ENCODE peak calls at places on chromosomes 4 and X, in six cellular contexts. A, Q, G, H, S and K are unnamed samples.

GRCh38 chrX:2261838-2262678 is 238.7 kb downstream of the DHRSX start:
- DNase-seq in A (peak; percentile 61), Q (no peak), G (no peak), H (no peak), S (no peak), K (no peak)

GRCh38 chr4:107600993-107601392 is 119.0 kb downstream of the PAPSS1 start:
- DNase-seq in A (no peak), Q (no peak), G (no peak), H (no peak), S (no peak), K (no peak)

GRCh38 chrX:15674514-15674898 is 9.9 kb upstream of the CLTRN start:
- DNase-seq in A (peak; percentile 95), Q (peak; percentile 97), G (peak; percentile 86), H (peak; percentile 99), S (peak; percentile 89), K (peak; percentile 97)

GRCh38 chr4:47650584-47651130 is 165.6 kb downstream of the ATP10D start:
- DNase-seq in A (no peak), Q (no peak), G (no peak), H (no peak), S (no peak), K (no peak)

GRCh38 chr4:168693750-168694470 is 197.1 kb downstream of the PALLD start:
- DNase-seq in A (no peak), Q (no peak), G (no peak), H (no peak), S (no peak), K (no peak)

GRCh38 chr4:88599298-88599697 is 7.0 kb downstream of the HERC3 start:
- DNase-seq in A (no peak), Q (peak; percentile 16), G (no peak), H (no peak), S (no peak), K (no peak)

GRCh38 chr4:175827510-175827909 is 15.4 kb upstream of the GPM6A start:
- DNase-seq in A (no peak), Q (no peak), G (no peak), H (no peak), S (no peak), K (no peak)

GRCh38 chr4:155578726-155579385 is 87.8 kb upstream of the GUCY1A1 start:
- DNase-seq in A (no peak), Q (no peak), G (no peak), H (no peak), S (no peak), K (no peak)

GRCh38 chr4:114615435-114615834 is 16.8 kb downstream of the UGT8 start:
- DNase-seq in A (no peak), Q (no peak), G (no peak), H (peak; percentile 17), S (no peak), K (no peak)

GRCh38 chrX:137562096-137562495 is 3.8 kb upstream of the ZIC3 start:
- DNase-seq in A (no peak), Q (no peak), G (no peak), H (no peak), S (no peak), K (no peak)

GRCh38 chr4:185011408-185011807 is 6.9 kb upstream of the HELT start:
- DNase-seq in A (peak; percentile 69), Q (no peak), G (no peak), H (no peak), S (no peak), K (no peak)

GRCh38 chr4:71377561-71377960 is 38.7 kb downstream of the SLC4A4 start:
- DNase-seq in A (no peak), Q (peak; percentile 42), G (no peak), H (no peak), S (no peak), K (no peak)

GRCh38 chr4:168652818-168653217 is 156.0 kb downstream of the PALLD start:
- DNase-seq in A (no peak), Q (no peak), G (no peak), H (no peak), S (no peak), K (no peak)

GRCh38 chr4:83010522-83011318 is at the start of gene LIN54:
- DNase-seq in A (peak; percentile 94), Q (peak; percentile 75), G (peak; percentile 55), H (peak; percentile 77), S (peak; percentile 65), K (peak; percentile 88)

GRCh38 chr4:102632236-102632635 is 128.5 kb downstream of the MANBA start:
- DNase-seq in A (no peak), Q (no peak), G (no peak), H (no peak), S (no peak), K (no peak)

GRCh38 chrX:113959912-113960626 is 623.8 kb upstream of the HTR2C start:
- DNase-seq in A (no peak), Q (no peak), G (no peak), H (no peak), S (no peak), K (no peak)

GRCh38 chr4:6999172-7000086 is 43.7 kb upstream of the TADA2B start:
- DNase-seq in A (no peak), Q (peak; percentile 22), G (no peak), H (no peak), S (no peak), K (no peak)

GRCh38 chr4:76147454-76148141 is 599 bp downstream of the NUP54 start:
- DNase-seq in A (peak; percentile 79), Q (peak; percentile 80), G (peak; percentile 14), H (peak; percentile 36), S (peak; percentile 9), K (peak; percentile 60)

GRCh38 chr4:98530572-98530971 is 127.8 kb downstream of the TSPAN5 start:
- DNase-seq in A (no peak), Q (no peak), G (no peak), H (no peak), S (no peak), K (no peak)

GRCh38 chr4:168886361-168886760 is 123.7 kb downstream of the CBR4 start:
- DNase-seq in A (no peak), Q (peak; percentile 25), G (no peak), H (no peak), S (no peak), K (no peak)

GRCh38 chr4:127632420-127633403 is at the start of gene INTU:
- DNase-seq in A (peak; percentile 95), Q (peak; percentile 91), G (peak; percentile 93), H (peak; percentile 95), S (peak; percentile 89), K (peak; percentile 92)

GRCh38 chr4:37082912-37083311 is 161.6 kb upstream of the NWD2 start:
- DNase-seq in A (no peak), Q (no peak), G (no peak), H (no peak), S (no peak), K (no peak)

GRCh38 chr4:109079177-109079576 is 223.3 kb downstream of the COL25A1 start:
- DNase-seq in A (no peak), Q (no peak), G (no peak), H (no peak), S (no peak), K (no peak)

GRCh38 chr4:73753215-73753614 is 12.8 kb downstream of the CXCL8 start:
- DNase-seq in A (no peak), Q (no peak), G (no peak), H (no peak), S (no peak), K (no peak)

GRCh38 chr4:184853385-184853784 is 27.6 kb upstream of the ACSL1 start:
- DNase-seq in A (no peak), Q (no peak), G (no peak), H (no peak), S (no peak), K (no peak)

GRCh38 chr4:127045872-127046271 is 586.9 kb upstream of the INTU start:
- DNase-seq in A (no peak), Q (no peak), G (no peak), H (no peak), S (no peak), K (no peak)

GRCh38 chr4:48974979-48975640 is 11.0 kb upstream of the CWH43 start:
- DNase-seq in A (no peak), Q (no peak), G (no peak), H (no peak), S (no peak), K (no peak)

GRCh38 chr4:186722856-186723206 is 825 bp downstream of the FAT1 start:
- DNase-seq in A (no peak), Q (no peak), G (no peak), H (no peak), S (no peak), K (no peak)

GRCh38 chr4:39305902-39306677 is 60.1 kb downstream of the RFC1 start:
- DNase-seq in A (no peak), Q (no peak), G (no peak), H (peak; percentile 15), S (no peak), K (no peak)

GRCh38 chr4:57211131-57211530 is 100.9 kb upstream of the IGFBP7 start:
- DNase-seq in A (no peak), Q (no peak), G (no peak), H (no peak), S (no peak), K (no peak)

GRCh38 chr4:153523171-153523757 is 57.1 kb downstream of the TMEM131L start:
- DNase-seq in A (no peak), Q (no peak), G (no peak), H (no peak), S (no peak), K (no peak)
- H3K27ac ChIP-seq in A (no peak overlapping the region), Q (no peak overlapping the region), G (no peak overlapping the region), H (peak overlapping the region; percentile 75), S (peak overlapping the region; percentile 40), K (peak overlapping the region; percentile 50)

GRCh38 chrX:119783026-119783425 is 8.4 kb downstream of the RPL39 start:
- DNase-seq in A (no peak), Q (no peak), G (no peak), H (no peak), S (no peak), K (no peak)

GRCh38 chrX:119784747-119785446 is 6.5 kb downstream of the RPL39 start:
- DNase-seq in A (no peak), Q (peak; percentile 51), G (no peak), H (peak; percentile 30), S (no peak), K (peak; percentile 49)
- TF ChIP-seq POLR2A in A (no peak), Q (no peak), G (no peak), H (no peak), S (no peak), K (no peak)

DNA sequence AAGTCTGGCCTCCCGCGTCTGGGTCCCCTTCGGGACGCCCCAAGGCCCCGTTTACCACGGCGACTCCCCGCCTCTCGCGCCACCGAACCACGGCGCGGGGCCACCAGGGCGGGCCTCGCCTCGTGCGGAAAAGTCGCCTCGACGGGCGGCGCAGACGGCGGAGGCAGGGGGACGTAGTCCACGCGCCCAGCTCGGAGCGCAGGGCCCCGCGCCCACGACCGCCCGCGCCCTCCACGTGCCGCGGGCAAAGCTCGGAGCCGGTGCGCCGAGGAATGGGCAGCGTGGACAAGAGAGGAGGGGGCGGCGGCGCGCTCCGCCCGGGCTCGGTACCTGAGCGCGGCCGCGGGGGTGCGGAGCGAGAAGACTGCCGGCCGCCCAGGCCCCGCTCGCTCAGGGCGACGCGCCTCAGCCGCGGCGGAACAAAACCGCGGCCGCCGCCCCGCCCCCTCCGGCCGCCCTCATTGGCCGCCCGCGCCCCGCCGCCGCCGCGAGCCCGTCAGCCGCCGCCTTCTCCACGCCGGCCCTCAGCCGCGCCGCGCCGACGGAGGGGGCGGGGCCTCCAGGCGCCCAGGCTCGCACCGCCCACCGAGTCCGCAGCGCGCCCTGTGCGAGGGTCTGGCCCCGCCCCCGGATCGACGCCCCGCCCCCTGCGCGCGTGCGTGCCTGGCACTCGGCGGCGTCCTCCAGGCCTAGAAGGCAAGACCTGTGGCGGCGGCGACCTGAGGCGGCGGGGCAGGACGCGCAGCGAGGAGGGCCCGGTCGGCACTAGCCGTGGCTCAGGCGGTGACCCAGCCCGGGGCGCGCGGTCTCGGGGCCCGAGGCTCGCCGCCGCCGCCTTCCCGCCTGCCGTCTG is at the start of gene FAM53A:
- DNase-seq in A (peak; percentile 92), Q (peak; percentile 84), G (peak; percentile 90), H (peak; percentile 93), S (peak; percentile 79), K (peak; percentile 96)
- H3K27ac ChIP-seq in A (peak within 1 kb of the TSS; percentile 90), Q (peak within 1 kb of the TSS; percentile 89), G (peak within 1 kb of the TSS; percentile 50), H (peak within 1 kb of the TSS; percentile 76), S (peak within 1 kb of the TSS; percentile 78), K (peak within 1 kb of the TSS; percentile 82)

GRCh38 chrX:53093748-53094583 is at the start of gene KANTR:
- DNase-seq in A (peak; percentile 89), Q (peak; percentile 96), G (peak; percentile 80), H (peak; percentile 90), S (peak; percentile 82), K (peak; percentile 90)
- TF ChIP-seq POLR2A in A (no peak), Q (peak; percentile 28), G (peak; percentile 65), H (peak; percentile 85), S (peak; percentile 83), K (peak; percentile 77)